ENCODE peak calls at places on chromosomes 13 and 19, in seven cellular contexts. L is mucosa of gallbladder, Y is SHP77 treated with DMSO at 0.1 percent for 48 hours, P is NCI-H1694 treated with DMSO at 0.1 percent for 48 hours, H is colonic mucosa, R is A172, N is uterus. J is an unnamed sample.

GRCh38 chr13:42746846-42747245 is 34.5 kb upstream of the FAM216B start:
- DNase-seq in L (no peak), Y (no peak), P (no peak), H (no peak), R (no peak), N (no peak), J (no peak)

GRCh38 chr13:39787086-39787487 is 131.6 kb downstream of the COG6 start:
- DNase-seq in L (no peak), Y (no peak), P (no peak), H (no peak), R (no peak), N (no peak), J (no peak)

GRCh38 chr13:74825170-74825948 is 656.6 kb downstream of the TBC1D4 start:
- DNase-seq in L (no peak), Y (no peak), P (no peak), H (no peak), R (peak; percentile 57), N (no peak), J (no peak)

GRCh38 chr19:35341006-35341405 is 6.7 kb upstream of the FFAR1 start:
- DNase-seq in L (no peak), Y (no peak), P (no peak), H (no peak), R (no peak), N (no peak), J (no peak)

GRCh38 chr13:34647379-34647778 is 294.7 kb upstream of the NBEA start:
- DNase-seq in L (no peak), Y (no peak), P (no peak), H (no peak), R (no peak), N (no peak), J (no peak)

GRCh38 chr13:93151277-93151676 is 75.3 kb upstream of the GPC6 start:
- DNase-seq in L (no peak), Y (no peak), P (no peak), H (no peak), R (peak; percentile 37), N (no peak), J (no peak)

GRCh38 chr13:46797468-46798237 is 692 bp upstream of the ESD start:
- DNase-seq in L (no peak), Y (no peak), P (no peak), H (peak; percentile 21), R (no peak), N (no peak), J (no peak)

GRCh38 chr13:65504213-65504612 is 1725.9 kb downstream of the PCDH9 start:
- DNase-seq in L (no peak), Y (no peak), P (no peak), H (no peak), R (no peak), N (no peak), J (no peak)

GRCh38 chr13:78317030-78317429 is 286.3 kb downstream of the POU4F1 start:
- DNase-seq in L (no peak), Y (no peak), P (peak; percentile 55), H (no peak), R (no peak), N (no peak), J (no peak)

GRCh38 chr13:50730496-50731171 is 112.9 kb downstream of the DLEU7 start:
- DNase-seq in L (no peak), Y (no peak), P (no peak), H (no peak), R (no peak), N (no peak), J (no peak)

GRCh38 chr19:35720648-35721047 is 2.8 kb downstream of the KMT2B start:
- DNase-seq in L (no peak), Y (no peak), P (no peak), H (no peak), R (no peak), N (no peak), J (no peak)

GRCh38 chr13:82011355-82011754 is 1670.4 kb upstream of the SPRY2 start:
- DNase-seq in L (no peak), Y (no peak), P (no peak), H (no peak), R (no peak), N (no peak), J (no peak)

GRCh38 chr19:54209748-54210494 is 9.3 kb downstream of the RPS9 start:
- DNase-seq in L (peak; percentile 95), Y (peak; percentile 76), P (peak; percentile 34), H (peak; percentile 97), R (peak; percentile 99), N (peak; percentile 83), J (peak; percentile 85)

GRCh38 chr13:112525306-112525945 is 62.5 kb downstream of the TUBGCP3 start:
- DNase-seq in L (no peak), Y (no peak), P (no peak), H (no peak), R (peak; percentile 6), N (no peak), J (no peak)

GRCh38 chr13:107642841-107643240 is 572.5 kb downstream of the LIG4 start:
- DNase-seq in L (no peak), Y (peak; percentile 98), P (peak; percentile 97), H (no peak), R (no peak), N (no peak), J (no peak)

GRCh38 chr13:47478985-47479384 is 522.1 kb downstream of the SUCLA2 start:
- DNase-seq in L (no peak), Y (no peak), P (no peak), H (no peak), R (no peak), N (no peak), J (no peak)

GRCh38 chr13:101451641-101452040 is 834 bp upstream of the ITGBL1 start:
- DNase-seq in L (no peak), Y (no peak), P (no peak), H (no peak), R (no peak), N (no peak), J (no peak)

GRCh38 chr19:54203151-54203611 is 2.5 kb downstream of the RPS9 start:
- DNase-seq in L (peak; percentile 53), Y (no peak), P (no peak), H (peak; percentile 61), R (no peak), N (no peak), J (no peak)

GRCh38 chr13:103101500-103101899 is 35.3 kb upstream of the SLC10A2 start:
- DNase-seq in L (no peak), Y (no peak), P (no peak), H (no peak), R (no peak), N (no peak), J (no peak)

GRCh38 chr13:114313061-114313860 is 1.0 kb upstream of the CHAMP1 start:
- DNase-seq in L (no peak), Y (no peak), P (no peak), H (no peak), R (peak; percentile 50), N (no peak), J (no peak)

GRCh38 chr13:33111414-33112110 is 95.3 kb downstream of the KL start:
- DNase-seq in L (no peak), Y (no peak), P (no peak), H (peak; percentile 51), R (no peak), N (peak; percentile 53), J (no peak)

GRCh38 chr19:10432736-10433130 is 12.4 kb downstream of the PDE4A start:
- DNase-seq in L (no peak), Y (no peak), P (no peak), H (no peak), R (no peak), N (no peak), J (no peak)

GRCh38 chr19:45358213-45358792 is 12.1 kb downstream of the ERCC2 start:
- DNase-seq in L (no peak), Y (no peak), P (no peak), H (no peak), R (no peak), N (no peak), J (no peak)

GRCh38 chr13:75760182-75760981 is 124.3 kb downstream of the LMO7 start:
- DNase-seq in L (peak; percentile 83), Y (peak; percentile 91), P (peak; percentile 63), H (peak; percentile 81), R (peak; percentile 41), N (no peak), J (no peak)

GRCh38 chr13:93716623-93717022 is 490.0 kb downstream of the GPC6 start:
- DNase-seq in L (no peak), Y (no peak), P (no peak), H (no peak), R (no peak), N (no peak), J (no peak)

GRCh38 chr13:64529874-64530485 is 2700.2 kb downstream of the PCDH9 start:
- DNase-seq in L (no peak), Y (no peak), P (no peak), H (no peak), R (peak; percentile 13), N (no peak), J (no peak)

GRCh38 chr19:56687036-56687435 is 15.5 kb upstream of the ZNF835 start:
- DNase-seq in L (no peak), Y (no peak), P (no peak), H (no peak), R (no peak), N (no peak), J (no peak)

GRCh38 chr19:10643968-10644290 is 10.2 kb upstream of the ILF3 start:
- DNase-seq in L (no peak), Y (no peak), P (no peak), H (no peak), R (no peak), N (no peak), J (no peak)

GRCh38 chr19:38843175-38843758 is 6.5 kb downstream of the HNRNPL start:
- DNase-seq in L (no peak), Y (no peak), P (no peak), H (no peak), R (no peak), N (no peak), J (no peak)

GRCh38 chr13:80339578-80339840 is 1.4 kb downstream of the SPRY2 start:
- DNase-seq in L (no peak), Y (no peak), P (no peak), H (peak; percentile 21), R (no peak), N (no peak), J (no peak)

GRCh38 chr19:7769171-7769570 is 6.1 kb downstream of the CLEC4M start:
- DNase-seq in L (no peak), Y (no peak), P (no peak), H (no peak), R (no peak), N (no peak), J (no peak)

GRCh38 chr19:11978492-11979100 is 13.8 kb downstream of the ZNF763 start:
- DNase-seq in L (no peak), Y (no peak), P (no peak), H (no peak), R (no peak), N (no peak), J (no peak)

GRCh38 chr13:31538067-31539042 is 201.0 kb upstream of the RXFP2 start:
- DNase-seq in L (peak; percentile 33), Y (no peak), P (peak; percentile 5), H (peak; percentile 25), R (peak; percentile 35), N (no peak), J (no peak)

GRCh38 chr19:49347835-49348234 is 12.6 kb downstream of the CD37 start:
- DNase-seq in L (no peak), Y (no peak), P (no peak), H (no peak), R (peak; percentile 37), N (peak; percentile 46), J (no peak)

GRCh38 chr13:99354371-99354951 is 47.3 kb upstream of the GPR183 start:
- DNase-seq in L (no peak), Y (no peak), P (no peak), H (no peak), R (no peak), N (no peak), J (no peak)

J was measured in lower leg skin.